ENCODE peak calls at places on chromosomes 4 and X, in five cellular contexts. U is MM.1S, H is heart left ventricle, Q is upper lobe of right lung, E is psoas muscle. N is an unnamed sample.

GRCh38 chr4:26458104-26458503 is 32.2 kb downstream of the CCKAR start:
- DNase-seq in U (no peak), H (no peak), E (no peak), Q (no peak), N (no peak)

GRCh38 chrX:138775501-138775900 is 64.0 kb upstream of the FGF13 start:
- DNase-seq in U (peak; percentile 41), H (no peak), E (no peak), Q (no peak), N (no peak)

GRCh38 chrX:38929966-38930421 is 128.7 kb downstream of the MID1IP1 start:
- DNase-seq in E (peak; percentile 55), H (no peak), Q (no peak), U (peak; percentile 43), N (no peak)

GRCh38 chrX:118726887-118727685 is at the start of gene IL13RA1:
- DNase-seq in E (peak; percentile 88), Q (peak; percentile 91), H (peak; percentile 88), U (peak; percentile 55), N (peak; percentile 87)

GRCh38 chr4:10015140-10015753 is 6.0 kb downstream of the SLC2A9 start:
- DNase-seq in U (peak; percentile 64), E (no peak), H (no peak), Q (no peak), N (no peak)

GRCh38 chr4:38082424-38083374 is 122.5 kb downstream of the PTTG2 start:
- DNase-seq in H (no peak), U (no peak), Q (no peak), E (no peak), N (no peak)

GRCh38 chrX:110286126-110286525 is 31.8 kb downstream of the AMMECR1 start:
- DNase-seq in H (no peak), Q (no peak), E (no peak), U (no peak), N (no peak)

GRCh38 chrX:9992724-9993123 is 25.6 kb downstream of the CLDN34 start:
- DNase-seq in Q (no peak), E (no peak), U (no peak), H (no peak), N (no peak)

GRCh38 chrX:68995780-68996551 is 167.1 kb downstream of the EFNB1 start:
- DNase-seq in U (no peak), E (peak; percentile 65), Q (no peak), H (peak; percentile 75), N (no peak)

GRCh38 chr4:2407991-2408342 is 10.5 kb downstream of the ZFYVE28 start:
- DNase-seq in U (no peak), H (peak; percentile 47), Q (no peak), E (no peak), N (no peak)
- H3K4me1 ChIP-seq in U (peaks cover 13% of the 10 kb centered on the region), H (peaks cover 8% of the 10 kb centered on the region), Q (peaks cover 15% of the 10 kb centered on the region), E (peaks cover 14% of the 10 kb centered on the region), N (peaks cover 19% of the 10 kb centered on the region)

GRCh38 chr4:98929341-98930267 is 671 bp upstream of the EIF4E start:
- DNase-seq in Q (peak; percentile 82), U (peak; percentile 64), E (peak; percentile 88), H (peak; percentile 76), N (peak; percentile 76)
- TF ChIP-seq CTCF in Q (no peak), U (no peak), E (peak; percentile 16), H (no peak), N (peak; percentile 22)

DNA sequence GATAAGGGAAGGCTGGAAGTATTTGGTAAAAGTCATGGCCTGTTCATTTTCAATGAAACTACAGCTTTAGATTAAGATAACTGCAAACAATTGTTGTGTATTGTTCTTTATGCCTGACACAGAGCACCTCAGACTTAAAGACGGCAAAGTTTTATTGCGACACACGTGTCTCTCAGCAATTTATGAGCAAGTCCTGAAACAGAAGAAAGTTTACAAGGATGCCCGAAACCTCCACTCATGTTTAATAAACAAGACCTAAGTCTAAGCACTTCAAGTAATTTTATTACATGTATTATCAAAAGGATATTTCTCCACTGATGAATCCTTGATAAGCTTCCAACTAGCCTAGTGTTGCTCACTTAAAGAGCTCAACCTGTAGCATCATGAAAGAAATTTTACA is 51.0 kb downstream of the DHX15 start:
- DNase-seq in Q (no peak), E (no peak), H (no peak), U (no peak), N (no peak)
- H3K4me3 ChIP-seq in Q (no peak overlapping the region), E (no peak overlapping the region), H (no peak overlapping the region), U (no peak overlapping the region), N (no peak overlapping the region)

DNA sequence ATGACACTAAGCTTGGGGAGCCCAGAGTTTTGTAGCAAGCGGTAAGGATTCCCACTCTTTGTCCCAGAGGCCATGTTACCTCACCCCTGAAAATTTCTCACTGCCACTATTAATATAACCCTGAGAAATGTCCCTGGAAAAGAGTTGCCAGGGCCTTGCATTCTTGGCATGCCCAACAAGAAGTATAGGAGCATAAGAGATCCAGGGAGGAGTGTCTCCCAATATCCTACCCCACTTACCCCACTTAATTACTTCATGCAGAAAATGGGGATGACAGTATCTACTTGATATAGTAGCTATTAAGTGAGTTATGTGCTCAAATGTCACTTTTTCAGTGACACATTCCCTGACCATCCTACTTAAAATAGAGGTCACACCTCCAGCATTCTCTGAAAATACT is 120.5 kb upstream of the C1GALT1C1 start:
- DNase-seq in H (no peak), U (no peak), Q (no peak), E (no peak), N (no peak)
- H3K4me1 ChIP-seq in H (no peaks in the 10 kb centered on the region), U (peaks cover 54% of the 10 kb centered on the region), Q (no peaks in the 10 kb centered on the region), E (no peaks in the 10 kb centered on the region), N (no peaks in the 10 kb centered on the region)

GRCh38 chrX:121802881-121803412 is 755.5 kb downstream of the GLUD2 start:
- DNase-seq in H (no peak), Q (no peak), E (no peak), U (no peak), N (no peak)
- TF ChIP-seq CTCF in H (no peak), Q (no peak), E (no peak), U (no peak), N (no peak)

DNA sequence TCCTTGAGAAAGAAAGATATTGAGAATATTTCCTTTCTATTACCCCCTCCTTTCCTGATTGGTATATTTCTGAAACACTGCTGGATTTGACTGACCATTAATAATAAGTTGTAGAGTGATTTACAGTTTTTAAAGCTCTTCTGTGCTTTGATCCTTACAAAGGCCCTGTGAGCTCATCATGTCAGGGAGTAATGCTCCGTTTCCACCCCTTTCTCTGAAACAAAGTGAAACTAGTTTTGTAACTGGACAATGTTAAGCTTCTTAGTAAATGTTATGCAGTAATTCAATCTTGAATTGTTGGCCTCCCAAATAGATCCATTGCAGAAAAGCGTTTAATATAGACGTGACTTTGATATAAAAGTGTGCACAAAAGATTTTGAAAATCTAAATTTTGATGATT is 190.1 kb upstream of the GNPDA2 start:
- DNase-seq in U (peak; percentile 58), E (no peak), Q (no peak), H (no peak), N (no peak)
- H3K4me3 ChIP-seq in U (peak overlapping the region; percentile 66), E (peak overlapping the region; percentile 24), Q (peak overlapping the region; percentile 20), H (peak overlapping the region; percentile 45), N (peak overlapping the region; percentile 17)

DNA sequence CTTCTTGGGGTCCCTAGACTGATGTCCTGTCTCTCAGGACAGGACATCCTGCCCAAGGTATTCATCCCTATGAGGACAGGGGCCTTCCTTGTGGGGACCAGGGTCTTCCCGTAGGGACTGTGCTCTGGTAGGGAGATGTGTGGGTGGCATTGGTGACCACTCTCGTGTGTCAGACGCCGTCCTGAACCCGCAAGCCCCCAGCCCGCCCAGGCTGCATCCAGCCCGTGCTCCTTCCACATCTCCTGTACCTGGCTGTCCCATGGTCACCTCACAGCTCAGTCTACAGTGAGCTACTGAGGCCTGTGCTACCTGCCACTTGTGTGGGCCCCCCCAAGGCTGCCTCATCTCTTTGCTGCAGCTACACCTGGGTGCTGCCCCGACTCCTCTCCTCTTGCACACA is 24.0 kb downstream of the WFS1 start:
- DNase-seq in Q (no peak), U (no peak), H (no peak), E (no peak), N (no peak)
- H3K4me1 ChIP-seq in Q (no peaks in the 10 kb centered on the region), U (no peaks in the 10 kb centered on the region), H (no peaks in the 10 kb centered on the region), E (no peaks in the 10 kb centered on the region), N (no peaks in the 10 kb centered on the region)

DNA sequence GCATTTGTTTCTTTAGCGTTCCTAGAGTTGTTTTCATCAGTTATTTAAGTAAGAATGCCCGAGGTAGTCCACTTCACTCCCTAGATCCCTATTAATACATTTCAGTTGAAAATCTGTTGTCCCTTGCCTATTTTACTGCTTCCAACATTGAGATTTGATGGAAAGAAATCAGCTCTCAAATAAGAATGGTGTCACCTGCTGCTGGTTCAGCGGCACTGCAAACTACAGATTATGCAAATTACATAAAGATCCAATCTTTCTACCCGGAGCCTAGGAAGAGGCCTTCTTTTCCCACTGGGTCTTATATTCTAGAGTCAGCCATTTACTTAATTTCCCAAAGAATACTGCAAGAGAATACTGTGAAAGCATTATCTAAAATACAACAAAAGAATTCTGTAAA is 597.6 kb upstream of the MAGEB2 start:
- DNase-seq in H (no peak), Q (no peak), E (no peak), U (no peak), N (no peak)
- TF ChIP-seq CTCF in H (no peak), Q (no peak), E (no peak), U (peak; percentile 11), N (no peak)

N was measured in lower lobe of right lung.